ENCODE peak calls at places on chromosomes 11 and 22, in ten cellular contexts. O is uterus, D is neural progenitor cell, B is pancreas, C is tibial nerve, H is Peyer's patch, Z is lower lobe of right lung, W is spleen, X is IMR-90, L is heart left ventricle. S is an unnamed sample. For H3K9me3 and H3K4me1, the result is how much of the 10 kb centered on the place peaks cover.

GRCh38 chr11:68684385-68685356 is at the start of gene GAL:
- DNase-seq in X (no peak), Z (no peak), H (no peak), O (no peak), D (peak), W (no peak), B (no peak), L (no peak), C (no peak), S (no peak)

GRCh38 chr11:64870176-64870892 is 8.1 kb downstream of the EHD1 start:
- DNase-seq in O (peak), Z (no peak), X (peak), B (no peak), H (no peak), W (peak), L (no peak), C (no peak), D (peak), S (no peak)

GRCh38 chr11:64865286-64866172 is 12.9 kb downstream of the EHD1 start:
- DNase-seq in C (no peak), Z (no peak), L (no peak), B (no peak), W (peak), D (no peak), X (peak), O (no peak), H (no peak), S (no peak)

GRCh38 chr22:29570456-29570855 is 10.5 kb downstream of the NIPSNAP1 start:
- DNase-seq in O (no peak), Z (no peak), X (no peak), L (no peak), W (no peak), C (no peak), H (no peak), D (no peak), B (no peak), S (no peak)

GRCh38 chr22:27135582-27135981 is 478.2 kb downstream of the MIAT start:
- DNase-seq in L (no peak), H (no peak), O (no peak), B (no peak), D (no peak), C (no peak), W (no peak), Z (no peak), X (peak), S (no peak)

GRCh38 chr22:49462795-49463194 is 364.9 kb downstream of the BRD1 start:
- DNase-seq in W (no peak), B (no peak), D (no peak), O (no peak), C (no peak), Z (no peak), L (no peak), X (no peak), H (no peak), S (peak)

GRCh38 chr22:30238661-30239420 is 7.7 kb downstream of the LIF start:
- DNase-seq in D (no peak), L (peak), H (peak), C (no peak), X (peak), B (no peak), Z (no peak), W (no peak), O (peak), S (no peak)

GRCh38 chr11:75474878-75475766 is 42.1 kb upstream of the KLHL35 start:
- DNase-seq in D (peak), Z (peak), B (no peak), C (peak), X (peak), H (peak), W (peak), L (peak), O (peak), S (peak)

GRCh38 chr11:11535611-11536010 is 86.2 kb downstream of the GALNT18 start:
- DNase-seq in L (peak), B (no peak), W (no peak), C (no peak), Z (no peak), H (no peak), D (no peak), X (no peak), O (no peak), S (no peak)

GRCh38 chr11:94511932-94512781 is at the start of gene C11orf97:
- DNase-seq in C (no peak), B (peak), Z (peak), H (peak), W (peak), D (peak), O (peak), X (peak), L (peak), S (peak)

GRCh38 chr22:43477151-43477725 is 65.4 kb downstream of the MPPED1 start:
- DNase-seq in D (no peak), C (no peak), L (no peak), X (no peak), O (no peak), Z (no peak), B (no peak), H (no peak), W (peak), S (no peak)

GRCh38 chr11:113603277-113604059 is 102.6 kb downstream of the TMPRSS5 start:
- DNase-seq in D (no peak), Z (no peak), B (no peak), C (no peak), W (no peak), H (no peak), X (no peak), L (peak), O (peak), S (no peak)

GRCh38 chr11:3126207-3126865 is 38.8 kb downstream of the OSBPL5 start:
- DNase-seq in L (peak), X (no peak), C (no peak), W (peak), O (peak), H (peak), Z (peak), D (no peak), B (peak), S (peak)

GRCh38 chr22:39900306-39901227 is at the start of gene GRAP2:
- DNase-seq in B (no peak), L (no peak), D (no peak), C (no peak), H (no peak), W (no peak), X (no peak), O (no peak), Z (no peak), S (no peak)

GRCh38 chr11:13016415-13016814 is 7.3 kb downstream of the RASSF10 start:
- DNase-seq in D (no peak), O (no peak), L (no peak), X (no peak), C (no peak), Z (no peak), B (no peak), W (no peak), H (no peak), S (no peak)

GRCh38 chr22:45072322-45072903 is 62.6 kb upstream of the PHF21B start:
- DNase-seq in O (peak), D (peak), H (no peak), W (no peak), B (no peak), L (no peak), X (peak), Z (no peak), C (no peak), S (no peak)

GRCh38 chr11:79561496-79561895 is 120.7 kb upstream of the TENM4 start:
- DNase-seq in Z (no peak), O (no peak), C (no peak), B (no peak), W (no peak), X (no peak), L (no peak), D (no peak), H (no peak), S (no peak)

GRCh38 chr11:116224154-116224888 is 548.5 kb downstream of the BUD13 start:
- DNase-seq in D (peak), Z (no peak), W (no peak), H (no peak), C (peak), B (peak), O (peak), X (peak), L (no peak), S (no peak)

GRCh38 chr11:111310088-111310487 is 11.7 kb downstream of the POU2AF3 start:
- DNase-seq in C (no peak), B (no peak), H (no peak), D (no peak), L (no peak), Z (no peak), X (no peak), O (no peak), W (no peak), S (no peak)

GRCh38 chr11:8384199-8384821 is 120.6 kb upstream of the LMO1 start:
- DNase-seq in W (peak), B (peak), D (peak), L (no peak), O (peak), H (no peak), Z (peak), X (no peak), C (no peak), S (peak)

GRCh38 chr11:35036642-35037041 is 102.3 kb upstream of the CD44 start:
- DNase-seq in D (no peak), W (no peak), C (no peak), H (no peak), O (no peak), X (no peak), B (no peak), Z (no peak), L (no peak), S (no peak)

GRCh38 chr11:128288368-128288767 is 299.0 kb downstream of the ETS1 start:
- DNase-seq in W (no peak), X (peak), B (no peak), H (no peak), C (no peak), O (no peak), D (no peak), Z (no peak), L (no peak), S (no peak)

GRCh38 chr22:28544431-28544868 is 135.2 kb downstream of the TTC28 start:
- DNase-seq in L (no peak), H (no peak), D (no peak), Z (no peak), O (no peak), W (no peak), C (no peak), X (peak), B (no peak), S (no peak)

GRCh38 chr11:69636512-69636866 is 4.5 kb upstream of the CCND1 start:
- DNase-seq in O (peak), B (peak), H (peak), L (peak), D (peak), C (no peak), W (no peak), X (peak), Z (peak), S (peak)

GRCh38 chr11:64585150-64585549 is 5.9 kb upstream of the SLC22A12 start:
- DNase-seq in C (no peak), X (no peak), Z (peak), B (no peak), O (no peak), D (no peak), H (peak), L (no peak), W (no peak), S (no peak)

GRCh38 chr11:17277024-17277584 is 565 bp downstream of the NUCB2 start:
- DNase-seq in W (no peak), X (peak), C (no peak), L (no peak), D (no peak), Z (no peak), H (no peak), B (no peak), O (no peak), S (no peak)

GRCh38 chr11:83523676-83524075 is 237.5 kb upstream of the CCDC90B start:
- DNase-seq in L (no peak), W (no peak), C (no peak), H (no peak), D (no peak), O (no peak), X (no peak), Z (no peak), B (no peak), S (no peak)

GRCh38 chr11:94802501-94802900 is 34.3 kb downstream of the AMOTL1 start:
- DNase-seq in L (no peak), W (no peak), B (no peak), X (no peak), O (no peak), C (no peak), Z (no peak), H (no peak), D (no peak), S (no peak)

GRCh38 chr11:102346748-102347525 is at the start of gene BIRC2:
- DNase-seq in X (peak), Z (peak), O (peak), C (peak), D (peak), H (peak), L (peak), W (peak), B (peak), S (peak)

GRCh38 chr22:49011769-49012598 is 815.7 kb downstream of the BRD1 start:
- DNase-seq in H (no peak), L (no peak), D (no peak), C (peak), O (no peak), W (peak), X (no peak), B (no peak), Z (peak), S (no peak)

GRCh38 chr22:48607901-48608650 is 1219.6 kb downstream of the BRD1 start:
- DNase-seq in D (no peak), B (no peak), O (no peak), Z (no peak), X (no peak), H (no peak), C (no peak), L (no peak), W (no peak), S (peak)

GRCh38 chr22:39294571-39295468 is 24.6 kb downstream of the RPL3 start:
- DNase-seq in X (no peak), Z (no peak), O (no peak), D (no peak), L (no peak), W (no peak), B (no peak), C (no peak), H (no peak), S (no peak)

GRCh38 chr11:6568191-6568918 is 35.1 kb downstream of the RRP8 start:
- DNase-seq in W (no peak), L (peak), H (no peak), B (peak), C (no peak), Z (no peak), X (peak), D (peak), O (no peak), S (no peak)

GRCh38 chr22:23193882-23194281 is 13.6 kb downstream of the BCR start:
- DNase-seq in O (no peak), C (no peak), W (no peak), L (no peak), Z (no peak), B (no peak), X (peak), D (no peak), H (no peak), S (no peak)

DNA sequence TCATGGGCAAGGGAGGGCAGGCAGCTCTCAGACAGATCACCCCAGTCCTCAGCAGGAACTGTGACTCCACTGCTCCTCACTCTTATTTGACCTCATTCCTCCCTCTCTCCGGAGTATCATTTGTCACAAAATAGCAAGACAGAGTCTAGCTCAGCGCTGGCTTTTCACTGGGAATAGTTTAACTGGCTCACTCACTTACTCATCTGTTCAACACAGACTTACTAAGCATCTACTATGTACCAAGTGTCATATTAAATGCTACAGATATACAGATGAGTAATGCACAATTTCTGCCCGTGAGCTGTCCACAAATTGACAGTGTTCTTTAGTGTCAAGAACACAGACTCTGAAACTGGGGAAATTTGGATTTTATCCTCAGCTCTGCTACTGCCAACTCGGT is 817.3 kb downstream of the OPCML start:
- DNase-seq in X (peak), D (no peak), L (no peak), W (no peak), Z (no peak), C (no peak), H (no peak), O (no peak), B (no peak), S (no peak)
- H3K9me3 ChIP-seq in X (under half), D (under half), L (under half), W (under half), Z (under half), C (under half), H (under half), O (under half), B (under half), S (under half)

DNA sequence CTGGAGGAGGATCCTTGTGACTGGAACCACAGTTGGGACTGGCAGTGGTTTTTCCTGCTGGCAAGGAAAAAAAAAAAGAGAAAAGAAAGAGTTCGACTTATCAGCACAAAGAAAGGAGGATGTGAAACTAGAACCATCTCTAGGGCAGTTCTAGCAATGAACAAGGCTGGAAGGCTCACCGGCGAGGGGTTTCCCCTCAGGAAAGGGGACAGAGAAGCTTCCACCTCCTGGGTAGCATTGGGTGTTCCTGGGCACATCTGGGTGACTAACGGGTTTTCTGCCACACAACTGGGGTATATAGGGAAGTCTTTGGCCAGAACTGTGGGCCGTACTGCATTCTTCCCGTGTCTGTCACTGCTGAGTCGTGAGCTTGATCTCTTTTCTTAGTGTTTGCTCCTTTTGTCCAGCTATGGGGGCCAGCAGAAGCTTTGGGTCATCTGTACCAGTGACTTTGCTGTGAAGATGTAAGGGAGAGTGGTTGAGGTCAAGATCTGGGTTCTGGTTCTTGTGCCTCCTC is 109.4 kb upstream of the OR4B1 start:
- DNase-seq in X (peak), Z (no peak), C (no peak), B (no peak), H (no peak), D (no peak), W (peak), O (no peak), L (no peak), S (no peak)
- H3K4me1 ChIP-seq in X (under half), Z (under half), C (under half), B (under half), H (under half), D (under half), W (half or more), O (under half), L (under half), S (half or more)

GRCh38 chr11:103920449-103920848 is 116.0 kb upstream of the DDI1 start:
- DNase-seq in Z (no peak), D (no peak), H (no peak), L (no peak), O (no peak), X (peak), C (no peak), B (no peak), W (no peak), S (no peak)

GRCh38 chr11:103924166-103925013 is 112.0 kb upstream of the DDI1 start:
- DNase-seq in Z (no peak), O (no peak), X (peak), C (no peak), H (no peak), D (no peak), B (no peak), L (no peak), W (no peak), S (no peak)

GRCh38 chr11:103923473-103923931 is 112.9 kb upstream of the DDI1 start:
- DNase-seq in L (no peak), Z (no peak), B (no peak), H (no peak), X (no peak), O (no peak), C (no peak), D (no peak), W (no peak), S (no peak)

GRCh38 chr11:103920933-103921332 is 115.5 kb upstream of the DDI1 start:
- DNase-seq in B (no peak), X (no peak), Z (no peak), L (no peak), W (no peak), H (no peak), O (no peak), D (no peak), C (no peak), S (no peak)
- TF ChIP-seq CTCF in B (no peak), X (no peak), Z (no peak), L (no peak), W (no peak), H (no peak), O (no peak), D (peak), C (no peak), S (no peak)

GRCh38 chr11:134170909-134171281 is 52.9 kb downstream of the NCAPD3 start:
- DNase-seq in H (no peak), Z (no peak), X (peak), B (no peak), C (no peak), L (no peak), D (no peak), W (no peak), O (no peak), S (no peak)
- H3K9me3 ChIP-seq in H (under half), Z (under half), X (under half), B (under half), C (under half), L (under half), D (under half), W (under half), O (under half), S (under half)

GRCh38 chr11:47502767-47503166 is 50.2 kb downstream of the CELF1 start:
- DNase-seq in C (no peak), O (no peak), D (no peak), Z (no peak), H (no peak), W (no peak), L (no peak), X (no peak), B (no peak), S (no peak)

GRCh38 chr11:47503227-47503626 is 49.7 kb downstream of the CELF1 start:
- DNase-seq in D (no peak), B (no peak), C (no peak), W (no peak), H (no peak), O (no peak), Z (no peak), X (no peak), L (no peak), S (no peak)

GRCh38 chr11:47506363-47506762 is 46.6 kb downstream of the CELF1 start:
- DNase-seq in C (no peak), W (no peak), B (no peak), X (peak), O (no peak), H (no peak), D (no peak), L (no peak), Z (no peak), S (no peak)

GRCh38 chr11:47507016-47507631 is 45.8 kb downstream of the CELF1 start:
- DNase-seq in L (no peak), X (no peak), Z (no peak), H (no peak), D (no peak), O (no peak), C (no peak), W (no peak), B (no peak), S (no peak)

DNA sequence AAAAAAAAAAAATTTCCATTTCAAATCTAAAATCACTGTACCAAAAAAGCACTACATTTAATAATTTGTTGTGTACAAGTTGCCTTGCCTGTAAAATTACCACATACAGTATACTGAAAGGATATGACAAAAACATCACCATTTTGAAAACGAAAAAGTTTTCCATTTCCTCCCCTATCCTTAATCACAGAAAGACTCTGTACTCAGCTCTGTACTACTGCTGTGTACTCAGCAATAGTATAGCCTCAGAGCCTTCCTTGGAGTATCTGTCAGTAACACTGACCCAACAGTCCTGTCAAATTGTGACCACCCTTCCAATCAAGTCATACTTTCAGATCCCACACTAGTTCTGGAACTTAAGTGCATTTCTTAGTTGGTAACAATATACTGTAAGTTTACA is 48.0 kb downstream of the CELF1 start:
- DNase-seq in B (no peak), W (no peak), D (no peak), L (no peak), Z (no peak), O (no peak), C (no peak), X (no peak), H (no peak), S (no peak)
- H3K4me1 ChIP-seq in B (under half), W (half or more), D (under half), L (half or more), Z (half or more), O (under half), C (under half), X (under half), H (under half), S (half or more)